ENCODE peak calls at places on chromosomes 4 and X, in seven cellular contexts. K is H1, P is neuronal stem cell, H is IMR-90, W is mesenchymal stem cell, R is mesendoderm, C is trophoblast cell. B is an unnamed sample.

GRCh38 chr4:151801547-151802516 is 41.0 kb upstream of the GATB start:
- DNase-seq in W (peak), R (peak), K (peak), H (peak), P (peak), C (peak), B (peak)

GRCh38 chrX:15158736-15159406 is 111.0 kb downstream of the ASB9 start:
- DNase-seq in C (no peak), R (no peak), K (no peak), P (no peak), H (no peak), W (no peak), B (no peak)

GRCh38 chr4:106898621-106899230 is 137.4 kb downstream of the DKK2 start:
- DNase-seq in K (peak), H (peak), W (peak), C (peak), P (peak), R (peak), B (peak)

GRCh38 chrX:73215263-73215662 is 612 bp upstream of the NAP1L2 start:
- DNase-seq in R (no peak), P (no peak), W (no peak), H (no peak), C (no peak), K (no peak), B (no peak)

GRCh38 chrX:15680401-15680800 is 15.8 kb upstream of the CLTRN start:
- DNase-seq in R (peak), K (no peak), P (no peak), C (no peak), W (peak), H (peak), B (no peak)

GRCh38 chr4:6071959-6072720 is 53.9 kb upstream of the C4orf50 start:
- DNase-seq in H (no peak), W (no peak), C (no peak), R (peak), P (no peak), K (no peak), B (no peak)

GRCh38 chrX:108359811-108360602 is 78.2 kb downstream of the COL4A6 start:
- DNase-seq in W (peak), P (no peak), K (no peak), C (no peak), H (peak), R (no peak), B (no peak)

GRCh38 chr4:4461850-4462249 is 74.9 kb downstream of the NSG1 start:
- DNase-seq in C (no peak), P (no peak), K (no peak), W (no peak), R (no peak), H (no peak), B (no peak)

GRCh38 chrX:30822719-30823118 is 66.3 kb downstream of the TAB3 start:
- DNase-seq in H (no peak), C (no peak), W (no peak), P (no peak), K (no peak), R (no peak), B (no peak)

GRCh38 chrX:6386837-6387236 is 148.1 kb downstream of the VCX3A start:
- DNase-seq in K (no peak), W (no peak), H (no peak), C (no peak), P (no peak), R (no peak), B (no peak)

GRCh38 chr4:88623097-88623496 is 30.8 kb downstream of the HERC3 start:
- DNase-seq in K (no peak), R (no peak), H (peak), W (peak), C (peak), P (no peak), B (no peak)

GRCh38 chr4:13539721-13540445 is 4.4 kb downstream of the NKX3-2 start:
- DNase-seq in R (no peak), C (no peak), K (peak), W (no peak), P (no peak), H (no peak), B (peak)

GRCh38 chrX:68654693-68655092 is 7.2 kb downstream of the STARD8 start:
- DNase-seq in W (no peak), K (no peak), C (no peak), R (no peak), P (no peak), H (no peak), B (no peak)

GRCh38 chr4:38275331-38275821 is 315.2 kb downstream of the PTTG2 start:
- DNase-seq in H (no peak), R (peak), C (peak), P (no peak), W (no peak), K (no peak), B (no peak)

GRCh38 chrX:11135483-11136185 is 24.5 kb downstream of the HCCS start:
- DNase-seq in H (no peak), K (no peak), R (no peak), W (no peak), P (no peak), C (no peak), B (no peak)

GRCh38 chr4:2280531-2281300 is 18.8 kb upstream of the MXD4 start:
- DNase-seq in W (no peak), C (no peak), R (no peak), K (no peak), H (no peak), P (no peak), B (no peak)

GRCh38 chr4:54152846-54153600 is 53.1 kb downstream of the GSX2 start:
- DNase-seq in H (peak), K (no peak), R (no peak), C (peak), W (peak), P (no peak), B (no peak)

GRCh38 chr4:149218672-149219071 is 597.0 kb downstream of the IQCM start:
- DNase-seq in K (no peak), R (no peak), C (no peak), H (no peak), P (no peak), W (no peak), B (no peak)

GRCh38 chr4:5444918-5445517 is 263.3 kb downstream of the EVC2 start:
- DNase-seq in P (no peak), C (no peak), R (no peak), K (peak), W (no peak), H (no peak), B (no peak)

GRCh38 chr4:114093221-114093715 is 113.8 kb upstream of the ARSJ start:
- DNase-seq in C (no peak), R (no peak), H (no peak), P (no peak), K (no peak), W (no peak), B (no peak)

GRCh38 chrX:10722804-10723364 is 102.5 kb upstream of the MID1 start:
- DNase-seq in C (peak), R (peak), P (peak), W (peak), H (peak), K (peak), B (peak)

GRCh38 chrX:133857648-133858269 is 127.6 kb downstream of the GPC3 start:
- DNase-seq in R (no peak), C (no peak), P (no peak), W (no peak), K (no peak), H (no peak), B (no peak)

GRCh38 chrX:133859336-133859735 is 126.1 kb downstream of the GPC3 start:
- DNase-seq in W (no peak), P (no peak), K (no peak), R (no peak), C (no peak), H (no peak), B (no peak)

GRCh38 chrX:133856819-133857218 is 128.6 kb downstream of the GPC3 start:
- DNase-seq in C (no peak), W (no peak), R (peak), P (no peak), H (no peak), K (no peak), B (no peak)

DNA sequence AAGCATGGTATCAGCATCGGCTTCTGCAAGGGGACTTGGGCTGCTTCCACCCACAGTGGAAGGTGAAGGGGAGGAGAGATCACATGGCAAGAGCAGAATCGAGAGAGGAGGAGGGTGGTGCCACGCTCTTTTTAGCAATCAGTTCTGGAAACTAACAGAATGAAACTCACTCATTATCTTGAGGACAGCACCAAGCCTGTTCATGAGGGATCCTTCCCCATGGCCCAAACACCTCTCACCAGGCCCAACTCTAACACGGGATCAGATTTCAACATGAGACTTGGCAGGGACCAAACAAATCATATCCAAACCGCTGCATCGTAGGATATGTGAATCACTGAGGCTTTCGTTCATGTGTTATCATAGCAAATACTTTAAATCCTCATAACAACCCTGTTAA is 125.5 kb downstream of the GPC3 start:
- DNase-seq in K (no peak), P (no peak), C (no peak), H (peak), W (no peak), R (no peak), B (no peak)
- H2BK5ac ChIP-seq in K (no peak), P (no peak), C (no peak), H (no peak), W (no peak), R (no peak), B (no peak)

DNA sequence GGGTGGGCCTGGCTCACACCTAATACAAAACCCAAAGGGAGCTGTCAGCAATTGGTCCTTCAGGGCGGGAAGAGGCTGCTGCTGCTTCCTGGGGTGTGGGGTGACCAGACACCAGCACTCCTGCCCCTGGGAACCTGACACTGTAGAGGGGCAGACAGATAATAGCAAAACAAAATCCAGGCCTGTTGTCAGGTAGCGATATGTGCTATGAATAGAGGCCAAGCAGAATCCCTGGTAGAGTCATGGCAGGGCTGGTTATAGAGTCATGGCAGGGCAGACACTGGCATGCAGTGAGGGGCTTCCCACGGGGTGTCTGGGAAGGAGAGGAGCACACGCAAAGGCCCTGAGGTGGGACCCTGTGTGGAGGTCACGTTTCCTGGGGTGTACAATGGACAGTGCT is 79.6 kb upstream of the PSAPL1 start:
- DNase-seq in H (no peak), K (no peak), P (no peak), W (no peak), R (no peak), C (no peak), B (no peak)
- H2BK5ac ChIP-seq in H (no peak), K (no peak), P (no peak), W (no peak), R (no peak), C (no peak), B (no peak)

GRCh38 chrX:112641449-112641848 is 38.3 kb downstream of the LHFPL1 start:
- DNase-seq in H (no peak), R (peak), P (no peak), W (no peak), C (no peak), K (no peak), B (no peak)

GRCh38 chrX:112644713-112645112 is 35.0 kb downstream of the LHFPL1 start:
- DNase-seq in C (no peak), P (no peak), H (no peak), W (no peak), K (no peak), R (no peak), B (no peak)

GRCh38 chrX:112642349-112642748 is 37.4 kb downstream of the LHFPL1 start:
- DNase-seq in R (peak), H (peak), K (peak), W (peak), P (peak), C (peak), B (peak)

GRCh38 chrX:112645774-112646173 is 34.0 kb downstream of the LHFPL1 start:
- DNase-seq in P (no peak), K (no peak), R (no peak), C (no peak), W (no peak), H (no peak), B (no peak)

DNA sequence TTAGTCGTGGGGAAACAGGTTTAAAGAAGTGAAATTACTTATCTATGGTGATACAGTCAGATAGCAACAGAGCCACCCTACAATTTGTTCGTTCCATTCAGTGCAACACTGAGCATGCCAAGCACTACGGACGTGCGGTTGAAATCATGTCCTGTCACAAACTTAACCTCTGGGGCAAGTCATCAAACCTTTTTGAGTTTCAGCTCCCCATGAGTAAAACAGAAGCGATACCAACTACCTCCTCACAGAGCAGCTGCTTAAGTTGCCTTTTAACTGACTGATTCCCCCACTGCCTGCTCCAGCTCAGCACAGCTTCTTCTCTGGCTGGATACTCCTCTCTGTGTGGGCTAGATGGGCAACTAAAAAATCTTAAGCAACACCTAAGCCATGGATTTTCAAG is 36.0 kb downstream of the LHFPL1 start:
- DNase-seq in H (no peak), K (no peak), P (no peak), C (no peak), R (peak), W (no peak), B (no peak)
- H2BK5ac ChIP-seq in H (no peak), K (no peak), P (no peak), C (no peak), R (no peak), W (no peak), B (no peak)

DNA sequence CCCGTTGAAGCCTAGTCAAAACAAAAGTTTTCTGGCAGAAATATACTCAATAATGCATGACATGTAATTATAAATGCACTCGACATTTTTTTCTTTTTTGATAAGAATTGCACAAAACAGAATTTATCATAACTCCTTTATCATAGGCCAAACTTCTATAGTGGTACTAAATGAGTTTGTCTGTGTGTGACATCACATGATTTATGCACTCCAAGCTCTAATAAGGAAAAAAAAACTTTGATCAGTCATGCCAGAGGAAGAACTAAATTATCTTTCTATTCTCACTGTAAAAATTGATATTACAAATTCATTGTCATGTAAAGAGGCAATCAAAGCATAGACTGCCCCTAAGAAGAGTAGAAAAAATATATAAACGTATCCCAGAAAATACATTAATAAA is 112.4 kb upstream of the NOCT start:
- DNase-seq in H (no peak), K (no peak), W (no peak), R (no peak), P (no peak), C (no peak), B (no peak)
- H2BK5ac ChIP-seq in H (no peak), K (no peak), W (no peak), R (no peak), P (no peak), C (no peak), B (no peak)

DNA sequence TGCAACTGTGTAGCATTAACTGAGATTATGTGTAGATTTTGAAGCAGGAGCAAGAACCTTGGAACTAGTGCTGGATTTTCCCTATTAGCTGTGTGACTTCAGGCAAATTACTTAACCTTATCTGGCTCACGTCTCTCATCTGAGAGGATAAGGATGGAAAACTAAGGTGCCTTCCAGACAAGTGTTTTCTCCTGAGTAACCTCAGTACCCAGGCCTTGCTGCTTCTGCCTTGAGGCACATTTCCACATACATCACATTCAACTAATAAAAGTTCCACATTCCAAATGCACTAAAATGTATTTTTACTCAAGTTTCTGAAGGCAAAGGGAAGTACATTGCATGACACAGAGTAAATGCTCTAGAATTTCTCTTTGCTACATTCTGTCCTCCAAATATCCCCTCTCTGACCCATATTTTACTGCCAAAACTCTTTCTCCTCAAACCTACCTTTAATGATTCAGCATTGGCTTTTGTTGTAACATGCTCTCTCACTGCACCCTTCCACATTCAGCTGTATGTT is 195.4 kb upstream of the ADGRL3 start:
- DNase-seq in P (no peak), W (no peak), R (peak), C (peak), H (no peak), K (no peak), B (no peak)
- H2BK5ac ChIP-seq in P (no peak), W (no peak), R (no peak), C (no peak), H (no peak), K (no peak), B (no peak)

GRCh38 chr4:75845992-75846391 is 56.3 kb downstream of the PPEF2 start:
- DNase-seq in W (no peak), R (no peak), K (no peak), P (no peak), C (no peak), H (peak), B (no peak)

GRCh38 chr4:75844151-75844662 is 58.0 kb downstream of the PPEF2 start:
- DNase-seq in W (peak), P (no peak), R (no peak), K (no peak), C (no peak), H (peak), B (no peak)

GRCh38 chr4:75843596-75843995 is 58.7 kb downstream of the PPEF2 start:
- DNase-seq in P (no peak), W (no peak), H (no peak), K (no peak), R (no peak), C (no peak), B (no peak)

DNA sequence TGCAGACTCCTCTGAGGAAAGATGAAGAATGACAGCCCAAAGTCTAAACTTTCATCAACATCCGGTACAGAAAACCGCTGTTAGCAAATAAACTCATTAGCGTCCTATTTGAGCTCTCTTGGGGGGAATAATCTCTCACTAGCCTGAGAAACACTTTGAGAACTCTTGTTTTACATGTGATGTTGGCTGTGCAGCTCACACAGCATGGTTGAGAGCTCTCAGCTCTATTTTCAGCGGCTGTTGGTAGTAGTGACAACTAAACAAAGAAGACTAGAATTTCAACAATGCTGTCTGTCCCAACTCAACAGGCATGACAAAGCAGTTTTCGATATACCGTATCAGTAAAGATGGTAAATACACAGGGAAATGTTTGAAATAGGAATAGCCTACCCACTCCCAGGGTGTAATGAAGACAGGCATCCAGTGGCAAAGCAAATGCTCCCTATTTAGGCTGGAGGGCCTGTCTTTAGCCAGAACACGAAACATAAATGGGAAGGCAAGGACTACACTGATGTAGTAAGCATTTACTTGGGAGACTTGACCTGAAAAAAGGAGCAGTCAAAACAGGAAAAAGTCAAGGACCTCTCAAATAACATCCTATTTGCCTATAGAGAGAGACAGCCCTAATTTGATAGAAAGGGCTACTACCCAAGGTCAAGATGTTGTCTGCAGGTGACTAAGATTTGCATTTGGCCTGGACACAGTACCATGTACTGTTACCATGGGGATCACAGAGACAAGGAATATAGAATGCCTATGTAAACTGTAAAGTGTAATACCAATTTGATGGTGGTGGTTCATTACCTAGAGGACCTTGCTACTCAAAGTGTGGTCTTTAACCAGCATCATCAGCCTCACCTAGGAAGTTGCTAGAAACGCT is 60.4 kb downstream of the PPEF2 start:
- DNase-seq in C (no peak), H (no peak), R (peak), K (no peak), P (no peak), W (peak), B (no peak)
- H2BK5ac ChIP-seq in C (peak), H (peak), R (no peak), K (no peak), P (no peak), W (no peak), B (no peak)